ENCODE peak calls at places on chromosomes 7 and 10, in six cellular contexts. One of them, this sample, is unnamed.

GRCh38 chr7:139737221-139738100 is 40.3 kb downstream of the HIPK2 start:
- DNase-seq in HCT116: no peak
- DNase-seq in PC-3: no peak
- DNase-seq in GM23338: no peak
- DNase-seq in GM23248: peak
- DNase-seq in hepatocyte: no peak
- DNase-seq in this sample: no peak

GRCh38 chr7:28269700-28270361 is 89.2 kb upstream of the JAZF1 start:
- DNase-seq in HCT116: no peak
- DNase-seq in PC-3: no peak
- DNase-seq in GM23338: no peak
- DNase-seq in GM23248: peak
- DNase-seq in hepatocyte: no peak
- DNase-seq in this sample: no peak

GRCh38 chr10:16816142-16816541 is 1.1 kb downstream of the RSU1 start:
- DNase-seq in GM23338: no peak
- DNase-seq in GM23248: peak
- DNase-seq in HCT116: no peak
- DNase-seq in hepatocyte: no peak
- DNase-seq in PC-3: peak
- DNase-seq in this sample: no peak

GRCh38 chr10:34244787-34245484 is 570.2 kb downstream of the PARD3 start:
- DNase-seq in hepatocyte: no peak
- DNase-seq in PC-3: no peak
- DNase-seq in GM23338: no peak
- DNase-seq in HCT116: no peak
- DNase-seq in GM23248: no peak
- DNase-seq in this sample: no peak

GRCh38 chr10:451021-451471 is 238.4 kb downstream of the DIP2C start:
- DNase-seq in hepatocyte: no peak
- DNase-seq in GM23248: no peak
- DNase-seq in GM23338: no peak
- DNase-seq in HCT116: no peak
- DNase-seq in PC-3: no peak
- DNase-seq in this sample: no peak

GRCh38 chr10:100510533-100511308 is 8.9 kb downstream of the SEC31B start:
- DNase-seq in GM23338: no peak
- DNase-seq in PC-3: peak
- DNase-seq in HCT116: no peak
- DNase-seq in hepatocyte: no peak
- DNase-seq in GM23248: no peak
- DNase-seq in this sample: no peak

GRCh38 chr7:145036592-145037386 is 200.9 kb upstream of the TPK1 start:
- DNase-seq in GM23248: peak
- DNase-seq in GM23338: peak
- DNase-seq in hepatocyte: peak
- DNase-seq in HCT116: peak
- DNase-seq in PC-3: peak
- DNase-seq in this sample: peak

GRCh38 chr7:137354361-137354760 is 10.8 kb upstream of the PTN start:
- DNase-seq in hepatocyte: peak
- DNase-seq in PC-3: no peak
- DNase-seq in GM23248: no peak
- DNase-seq in HCT116: no peak
- DNase-seq in GM23338: no peak
- DNase-seq in this sample: no peak

GRCh38 chr10:79583488-79584024 is 23.3 kb upstream of the SFTPA2 start:
- DNase-seq in hepatocyte: no peak
- DNase-seq in HCT116: no peak
- DNase-seq in PC-3: no peak
- DNase-seq in GM23248: no peak
- DNase-seq in GM23338: no peak
- DNase-seq in this sample: no peak

GRCh38 chr10:47261121-47261520 is 38.9 kb upstream of the GDF10 start:
- DNase-seq in HCT116: no peak
- DNase-seq in GM23338: no peak
- DNase-seq in GM23248: no peak
- DNase-seq in hepatocyte: no peak
- DNase-seq in PC-3: no peak
- DNase-seq in this sample: no peak

GRCh38 chr7:44285561-44285960 is 39.8 kb downstream of the CAMK2B start:
- DNase-seq in PC-3: no peak
- DNase-seq in HCT116: no peak
- DNase-seq in GM23248: no peak
- DNase-seq in hepatocyte: no peak
- DNase-seq in GM23338: no peak
- DNase-seq in this sample: no peak

GRCh38 chr10:47438857-47439474 is 44.9 kb downstream of the ANXA8 start:
- DNase-seq in GM23338: peak
- DNase-seq in PC-3: peak
- DNase-seq in GM23248: peak
- DNase-seq in HCT116: peak
- DNase-seq in hepatocyte: peak
- DNase-seq in this sample: peak

GRCh38 chr7:36161996-36162395 is 8.9 kb downstream of the EEPD1 start:
- DNase-seq in GM23248: no peak
- DNase-seq in GM23338: no peak
- DNase-seq in PC-3: peak
- DNase-seq in hepatocyte: no peak
- DNase-seq in HCT116: no peak
- DNase-seq in this sample: peak

GRCh38 chr10:29689001-29689400 is 54.2 kb upstream of the SVIL start:
- DNase-seq in PC-3: peak
- DNase-seq in GM23248: peak
- DNase-seq in GM23338: no peak
- DNase-seq in HCT116: peak
- DNase-seq in hepatocyte: no peak
- DNase-seq in this sample: no peak

GRCh38 chr7:84202855-84203254 is 8.3 kb upstream of the SEMA3A start:
- DNase-seq in hepatocyte: no peak
- DNase-seq in GM23248: no peak
- DNase-seq in PC-3: no peak
- DNase-seq in HCT116: no peak
- DNase-seq in GM23338: no peak
- DNase-seq in this sample: no peak

GRCh38 chr10:133230023-133230319 is at the start of gene UTF1:
- DNase-seq in HCT116: no peak
- DNase-seq in GM23338: peak
- DNase-seq in GM23248: no peak
- DNase-seq in PC-3: no peak
- DNase-seq in hepatocyte: no peak
- DNase-seq in this sample: peak

GRCh38 chr10:133231244-133231945 is 1.4 kb downstream of the UTF1 start:
- DNase-seq in hepatocyte: no peak
- DNase-seq in PC-3: no peak
- DNase-seq in HCT116: no peak
- DNase-seq in GM23338: no peak
- DNase-seq in GM23248: no peak
- DNase-seq in this sample: no peak

GRCh38 chr10:133227256-133227655 is 2.8 kb upstream of the UTF1 start:
- DNase-seq in HCT116: no peak
- DNase-seq in GM23248: no peak
- DNase-seq in PC-3: no peak
- DNase-seq in hepatocyte: no peak
- DNase-seq in GM23338: no peak
- DNase-seq in this sample: no peak

GRCh38 chr10:133230387-133231195 is 574 bp downstream of the UTF1 start:
- DNase-seq in PC-3: no peak
- DNase-seq in hepatocyte: peak
- DNase-seq in GM23248: no peak
- DNase-seq in GM23338: peak
- DNase-seq in HCT116: no peak
- DNase-seq in this sample: peak

GRCh38 chr10:133229265-133230022 is 573 bp upstream of the UTF1 start:
- DNase-seq in PC-3: no peak
- DNase-seq in HCT116: no peak
- DNase-seq in GM23248: peak
- DNase-seq in GM23338: peak
- DNase-seq in hepatocyte: no peak
- DNase-seq in this sample: no peak
- TF ChIP-seq EZH2 in PC-3: no peak
- TF ChIP-seq EZH2 in HCT116: no peak
- TF ChIP-seq EZH2 in GM23248: peak
- TF ChIP-seq EZH2 in GM23338: no peak
- TF ChIP-seq EZH2 in hepatocyte: peak
- TF ChIP-seq EZH2 in this sample: peak

DNA sequence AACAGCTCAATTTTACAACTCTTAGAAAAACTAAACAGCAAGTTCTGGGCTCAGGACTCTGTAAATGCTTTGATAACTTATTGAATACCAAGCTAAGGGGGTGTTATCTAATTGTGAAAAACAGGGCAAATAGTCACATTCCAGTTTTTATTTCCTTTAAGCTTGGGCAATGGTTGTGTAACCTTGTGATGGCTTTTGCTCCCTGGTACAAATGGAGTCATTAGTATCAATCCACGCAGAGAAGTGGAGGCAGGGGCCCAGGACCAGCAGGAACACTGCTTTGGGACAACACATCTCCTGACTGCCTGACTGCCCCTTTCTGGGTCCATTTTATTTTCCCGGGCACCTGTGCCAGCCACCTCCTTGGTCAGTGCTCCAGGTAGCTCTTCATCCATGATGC is 5.8 kb upstream of the PRKAG2 start:
- DNase-seq in PC-3: no peak
- DNase-seq in HCT116: no peak
- DNase-seq in GM23248: no peak
- DNase-seq in GM23338: no peak
- DNase-seq in hepatocyte: no peak
- DNase-seq in this sample: no peak
- TF ChIP-seq EZH2phosphoT487 in PC-3: no peak
- TF ChIP-seq EZH2phosphoT487 in HCT116: no peak
- TF ChIP-seq EZH2phosphoT487 in GM23248: no peak
- TF ChIP-seq EZH2phosphoT487 in GM23338: no peak
- TF ChIP-seq EZH2phosphoT487 in hepatocyte: no peak
- TF ChIP-seq EZH2phosphoT487 in this sample: no peak

GRCh38 chr7:4774007-4774406 is 1.4 kb upstream of the AP5Z1 start:
- DNase-seq in HCT116: no peak
- DNase-seq in GM23248: no peak
- DNase-seq in PC-3: no peak
- DNase-seq in GM23338: no peak
- DNase-seq in hepatocyte: no peak
- DNase-seq in this sample: no peak
- H2AFZ ChIP-seq in HCT116: no peak
- H2AFZ ChIP-seq in GM23248: no peak
- H2AFZ ChIP-seq in PC-3: no peak
- H2AFZ ChIP-seq in GM23338: no peak
- H2AFZ ChIP-seq in hepatocyte: no peak
- H2AFZ ChIP-seq in this sample: no peak

GRCh38 chr7:43137811-43138210 is 25.4 kb downstream of the HECW1 start:
- DNase-seq in hepatocyte: no peak
- DNase-seq in PC-3: no peak
- DNase-seq in GM23248: peak
- DNase-seq in HCT116: no peak
- DNase-seq in GM23338: no peak
- DNase-seq in this sample: no peak
- TF ChIP-seq EZH2 in hepatocyte: no peak
- TF ChIP-seq EZH2 in PC-3: no peak
- TF ChIP-seq EZH2 in GM23248: no peak
- TF ChIP-seq EZH2 in HCT116: no peak
- TF ChIP-seq EZH2 in GM23338: no peak
- TF ChIP-seq EZH2 in this sample: no peak

DNA sequence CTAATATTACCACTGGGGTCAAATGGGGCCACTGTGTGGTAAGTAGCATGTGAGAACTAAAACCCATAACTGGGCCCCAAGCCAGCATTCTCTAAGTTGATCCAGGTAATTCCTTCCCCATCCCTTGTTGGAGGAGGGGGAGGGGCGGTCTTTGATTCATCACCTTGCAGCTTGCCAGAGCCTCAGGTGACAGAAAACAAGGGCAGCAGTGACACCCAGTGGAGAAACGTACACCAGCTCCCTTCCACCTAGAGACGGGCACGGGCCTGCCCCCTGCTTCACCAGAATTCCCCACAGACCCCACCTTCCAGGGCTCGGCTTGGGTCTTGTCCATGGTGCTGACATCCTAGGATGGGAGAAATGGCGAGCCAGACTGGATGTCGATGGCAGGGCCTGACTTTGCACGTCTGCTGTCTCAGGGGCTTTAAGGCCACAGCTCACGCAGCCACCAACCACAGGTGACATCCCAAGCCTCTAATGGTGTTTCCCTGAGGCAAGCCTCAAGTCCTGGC is 102.0 kb downstream of the STRA8 start:
- DNase-seq in GM23338: peak
- DNase-seq in PC-3: peak
- DNase-seq in HCT116: peak
- DNase-seq in hepatocyte: peak
- DNase-seq in GM23248: peak
- DNase-seq in this sample: peak
- TF ChIP-seq EZH2phosphoT487 in GM23338: no peak
- TF ChIP-seq EZH2phosphoT487 in PC-3: no peak
- TF ChIP-seq EZH2phosphoT487 in HCT116: no peak
- TF ChIP-seq EZH2phosphoT487 in hepatocyte: no peak
- TF ChIP-seq EZH2phosphoT487 in GM23248: no peak
- TF ChIP-seq EZH2phosphoT487 in this sample: no peak

GRCh38 chr10:75048669-75049098 is 62.8 kb upstream of the SAMD8 start:
- DNase-seq in hepatocyte: peak
- DNase-seq in HCT116: no peak
- DNase-seq in PC-3: no peak
- DNase-seq in GM23338: no peak
- DNase-seq in GM23248: peak
- DNase-seq in this sample: no peak

GRCh38 chr10:75050520-75050919 is 60.9 kb upstream of the SAMD8 start:
- DNase-seq in HCT116: no peak
- DNase-seq in GM23338: no peak
- DNase-seq in PC-3: no peak
- DNase-seq in hepatocyte: no peak
- DNase-seq in GM23248: no peak
- DNase-seq in this sample: no peak

GRCh38 chr10:75049316-75050285 is 61.9 kb upstream of the SAMD8 start:
- DNase-seq in GM23338: no peak
- DNase-seq in GM23248: no peak
- DNase-seq in HCT116: no peak
- DNase-seq in PC-3: no peak
- DNase-seq in hepatocyte: no peak
- DNase-seq in this sample: peak

GRCh38 chr10:75051308-75051707 is 60.1 kb upstream of the SAMD8 start:
- DNase-seq in hepatocyte: no peak
- DNase-seq in GM23248: no peak
- DNase-seq in GM23338: no peak
- DNase-seq in HCT116: no peak
- DNase-seq in PC-3: no peak
- DNase-seq in this sample: no peak
- H2AFZ ChIP-seq in hepatocyte: no peak
- H2AFZ ChIP-seq in GM23248: no peak
- H2AFZ ChIP-seq in GM23338: no peak
- H2AFZ ChIP-seq in HCT116: no peak
- H2AFZ ChIP-seq in PC-3: no peak
- H2AFZ ChIP-seq in this sample: peak

GRCh38 chr10:129958118-129958685 is 5.9 kb downstream of the EBF3 start:
- DNase-seq in hepatocyte: no peak
- DNase-seq in GM23248: no peak
- DNase-seq in GM23338: peak
- DNase-seq in HCT116: no peak
- DNase-seq in PC-3: no peak
- DNase-seq in this sample: peak
- TF ChIP-seq EZH2 in hepatocyte: no peak
- TF ChIP-seq EZH2 in GM23248: peak
- TF ChIP-seq EZH2 in GM23338: peak
- TF ChIP-seq EZH2 in HCT116: no peak
- TF ChIP-seq EZH2 in PC-3: no peak
- TF ChIP-seq EZH2 in this sample: no peak

This sample was measured in neural progenitor cell.